ENCODE peak calls at places on chromosomes 6 and 20, in four cellular contexts. P is upper lobe of left lung, S is SK-N-SH, C is HepG2. B is an unnamed sample.

GRCh38 chr6:36715469-36715868 is 17.8 kb downstream of the RAB44 start:
- DNase-seq in P (no peak), S (no peak), C (no peak), B (no peak)

GRCh38 chr6:83424392-83425018 is 6.3 kb downstream of the ME1 start:
- DNase-seq in C (no peak), P (no peak), S (no peak), B (no peak)

GRCh38 chr6:15606347-15606746 is 56.5 kb downstream of the DTNBP1 start:
- DNase-seq in S (no peak), P (no peak), C (no peak), B (no peak)

GRCh38 chr20:6038256-6038655 is 15.6 kb downstream of the LRRN4 start:
- DNase-seq in P (no peak), S (no peak), C (no peak), B (no peak)

GRCh38 chr6:69835414-69836179 is 30.8 kb upstream of the COL19A1 start:
- DNase-seq in P (no peak), S (peak), C (peak), B (peak)

GRCh38 chr20:62238569-62239277 is 402 bp downstream of the OSBPL2 start:
- DNase-seq in S (no peak), C (no peak), P (peak), B (no peak)

GRCh38 chr6:494394-494793 is 102.8 kb downstream of the IRF4 start:
- DNase-seq in S (no peak), C (no peak), P (no peak), B (no peak)

GRCh38 chr20:22475662-22476061 is 108.7 kb downstream of the FOXA2 start:
- DNase-seq in C (no peak), S (no peak), P (no peak), B (no peak)

GRCh38 chr6:7673063-7673536 is 52.8 kb upstream of the BMP6 start:
- DNase-seq in C (no peak), S (peak), P (peak), B (no peak)

GRCh38 chr6:136646377-136646776 is 96.2 kb upstream of the MAP7 start:
- DNase-seq in S (no peak), C (no peak), P (no peak), B (no peak)

GRCh38 chr20:9179193-9179802 is 110.4 kb downstream of the PLCB4 start:
- DNase-seq in P (no peak), S (no peak), C (no peak), B (no peak)

GRCh38 chr6:144248470-144249301 is 36.4 kb upstream of the UTRN start:
- DNase-seq in S (no peak), C (no peak), P (no peak), B (no peak)

GRCh38 chr6:13733178-13733851 is 21.7 kb upstream of the RANBP9 start:
- DNase-seq in S (no peak), C (peak), P (peak), B (no peak)

DNA sequence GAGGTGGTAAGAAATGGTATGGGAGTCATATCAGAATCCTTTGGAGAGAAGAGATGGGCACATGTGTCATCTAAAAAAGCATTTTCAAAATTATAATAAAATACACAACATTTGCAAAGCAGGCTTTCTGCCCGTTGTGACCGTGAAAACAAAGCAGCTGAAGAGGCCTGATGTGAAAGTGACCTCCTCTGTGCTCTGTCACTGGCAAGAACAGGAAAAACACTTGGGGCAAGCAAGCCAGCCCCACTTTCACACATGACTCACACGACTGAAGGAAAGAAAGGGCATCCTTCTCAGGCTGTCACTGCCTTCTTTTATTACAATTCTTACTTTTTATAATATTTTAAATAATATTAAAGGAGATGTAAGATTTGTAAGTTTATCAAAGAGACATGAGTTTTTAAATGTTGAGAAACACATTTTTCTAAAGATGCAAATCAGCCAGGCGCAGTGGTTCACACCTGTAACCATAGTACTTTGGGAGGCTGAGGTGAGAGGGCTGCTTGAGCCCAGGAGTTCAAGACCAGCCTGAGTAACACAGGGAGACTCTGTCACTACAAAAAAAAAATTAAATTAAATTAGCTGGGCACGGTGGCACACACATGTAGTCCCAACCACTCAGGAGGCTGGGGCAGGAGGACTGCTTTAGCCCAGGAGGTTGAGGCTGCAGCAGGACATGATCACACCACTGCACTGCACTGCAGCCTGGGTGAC is 143.7 kb downstream of the BTBD9 start:
- DNase-seq in S (no peak), C (no peak), P (no peak), B (no peak)
- H3K4me3 ChIP-seq in S (no peak), C (no peak), P (no peak), B (no peak)

DNA sequence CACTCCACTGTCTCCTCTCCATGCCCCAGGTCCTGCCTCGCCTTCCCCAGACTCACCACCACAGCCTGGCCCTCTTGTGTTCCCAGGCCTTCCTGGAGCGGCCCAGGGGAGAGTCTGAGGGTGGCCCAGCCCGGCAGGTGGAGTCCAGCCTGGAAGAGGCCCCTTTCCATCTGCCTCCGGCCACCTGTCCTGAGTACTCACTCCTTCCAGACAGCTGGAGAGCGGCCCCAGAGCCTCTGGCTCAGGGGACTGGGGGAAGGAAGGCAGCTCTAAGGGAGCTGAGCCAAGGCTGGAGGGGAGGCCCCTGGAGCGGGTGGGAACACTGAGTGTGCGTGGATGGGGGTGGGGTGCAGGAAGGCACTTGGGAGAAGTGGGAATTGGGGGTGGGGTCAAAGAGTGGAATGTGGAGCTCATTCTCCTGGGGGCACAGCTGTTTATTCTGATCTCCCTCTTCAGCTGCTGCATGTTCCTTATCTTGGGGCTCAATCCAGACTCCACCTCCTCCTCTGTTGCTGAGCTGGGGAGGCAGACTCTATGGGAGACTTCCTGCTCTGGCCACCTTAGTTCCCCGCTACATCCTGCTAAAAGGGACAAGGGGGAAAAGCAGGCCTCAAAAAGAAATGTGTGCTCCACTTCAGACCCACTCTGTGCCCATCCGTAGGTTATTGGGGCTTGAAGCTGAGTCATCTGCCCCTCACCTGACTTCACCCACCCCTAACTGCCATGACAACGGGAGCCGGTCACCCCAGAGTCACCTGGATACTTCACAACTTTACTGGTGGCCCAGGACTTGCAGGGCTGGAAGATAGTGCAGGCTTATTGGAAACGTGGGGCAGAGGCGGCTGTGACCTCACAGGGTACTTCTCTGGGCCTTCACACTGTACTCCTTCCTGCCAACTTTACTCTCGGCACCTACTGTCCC is 19.5 kb upstream of the TAF8 start:
- DNase-seq in P (peak), C (no peak), S (peak), B (no peak)
- TF ChIP-seq POLR2AphosphoS5 in P (no peak), C (no peak), S (no peak), B (no peak)

DNA sequence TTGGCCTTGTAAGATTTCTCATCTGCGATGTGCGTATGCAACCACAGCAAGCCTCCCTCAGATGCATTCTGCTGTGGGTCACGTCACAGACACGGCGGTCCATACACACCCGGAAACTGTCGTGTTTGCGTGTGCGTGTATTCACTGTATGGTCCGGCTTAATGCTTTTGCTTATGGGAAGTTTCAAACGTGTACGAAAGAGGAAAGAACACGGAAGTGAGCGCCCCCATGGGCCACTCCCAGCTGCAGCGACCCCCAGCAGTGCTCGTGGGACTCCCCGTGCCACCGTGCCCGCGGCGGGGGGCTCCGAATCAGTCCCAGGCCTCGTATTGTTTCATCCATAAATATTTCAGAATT is 10.2 kb downstream of the DLL1 start:
- DNase-seq in P (no peak), C (no peak), S (no peak), B (no peak)
- H3K4me3 ChIP-seq in P (peak), C (peak), S (peak), B (no peak)

GRCh38 chr20:63696311-63696627 is 183 bp upstream of the TNFRSF6B start:
- DNase-seq in P (no peak), C (no peak), S (no peak), B (no peak)

GRCh38 chr20:63693079-63693974 is 3.1 kb upstream of the TNFRSF6B start:
- DNase-seq in S (no peak), C (no peak), P (no peak), B (no peak)

GRCh38 chr20:63693975-63694595 is 2.4 kb upstream of the TNFRSF6B start:
- DNase-seq in C (no peak), P (no peak), S (peak), B (no peak)

GRCh38 chr20:63695419-63696310 is 787 bp upstream of the TNFRSF6B start:
- DNase-seq in P (no peak), S (peak), C (no peak), B (no peak)

GRCh38 chr20:63694596-63695418 is 1.6 kb upstream of the TNFRSF6B start:
- DNase-seq in P (no peak), C (no peak), S (peak), B (no peak)
- TF ChIP-seq POLR2AphosphoS5 in P (no peak), C (no peak), S (no peak), B (no peak)

GRCh38 chr6:105985098-105985815 is 100.9 kb upstream of the PRDM1 start:
- DNase-seq in P (no peak), C (no peak), S (no peak), B (no peak)
- H3K4me3 ChIP-seq in P (no peak), C (no peak), S (no peak), B (no peak)